ENCODE peak calls at places on chromosome 5, in eight cellular contexts. Q is retinal pigment epithelial cell; J is choroid plexus epithelial cell; K is activated CD4-positive, CD25-positive, alpha-beta regulatory T cell; E is cardiac fibroblast; P is activated CD4-positive, alpha-beta T cell treated with anti-CD3 and anti-CD28 coated beads for 24 hours; D is CD8-positive, alpha-beta T cell; W is stimulated activated CD8-positive, alpha-beta memory T cell treated with anti-CD3 and anti-CD28 coated beads, Interleukin-4, amount 100 ng/mL, for 1 hour. X is an unnamed sample.

GRCh38 chr5:122163151-122164069 is 34.1 kb downstream of the ZNF474 start:
- DNase-seq in W (no peak), J (peak; percentile 85), E (peak; percentile 97), P (no peak), K (no peak), Q (no peak), D (no peak), X (no peak)

GRCh38 chr5:1334831-1335539 is 9.9 kb downstream of the CLPTM1L start:
- DNase-seq in E (no peak), W (no peak), P (no peak), Q (no peak), J (no peak), D (no peak), K (no peak), X (peak; percentile 85)

GRCh38 chr5:133552925-133553525 is 59.3 kb downstream of the FSTL4 start:
- DNase-seq in K (peak; percentile 11), Q (no peak), J (peak; percentile 65), P (peak; percentile 23), W (peak; percentile 5), D (peak; percentile 53), E (peak; percentile 54), X (no peak)

GRCh38 chr5:138077064-138077696 is 6.7 kb upstream of the WNT8A start:
- DNase-seq in J (peak; percentile 79), Q (peak; percentile 18), W (no peak), K (peak; percentile 6), P (peak; percentile 48), D (peak; percentile 48), E (peak; percentile 79), X (no peak)

GRCh38 chr5:67657055-67657454 is 460.5 kb upstream of the CD180 start:
- DNase-seq in P (no peak), W (no peak), J (no peak), K (no peak), Q (no peak), E (no peak), D (no peak), X (no peak)

GRCh38 chr5:124040799-124041198 is 528.8 kb downstream of the CSNK1G3 start:
- DNase-seq in P (no peak), W (no peak), K (no peak), D (no peak), J (peak; percentile 78), Q (no peak), E (peak; percentile 42), X (no peak)

GRCh38 chr5:59666709-59667108 is 226.8 kb downstream of the PDE4D start:
- DNase-seq in K (no peak), Q (no peak), J (no peak), P (no peak), E (no peak), W (no peak), D (no peak), X (no peak)

GRCh38 chr5:79488775-79489174 is 25.2 kb downstream of the HOMER1 start:
- DNase-seq in E (peak; percentile 51), K (no peak), J (peak; percentile 66), W (no peak), Q (no peak), P (no peak), D (no peak), X (no peak)

GRCh38 chr5:74641778-74642542 is 1.4 kb upstream of the ENC1 start:
- DNase-seq in Q (no peak), J (peak; percentile 93), K (no peak), P (no peak), D (no peak), W (no peak), E (peak; percentile 91), X (no peak)

GRCh38 chr5:165258188-165258855 is 1752.9 kb downstream of the MAT2B start:
- DNase-seq in J (no peak), P (no peak), Q (peak; percentile 19), K (no peak), E (no peak), W (no peak), D (no peak), X (no peak)

GRCh38 chr5:169272731-169273401 is 28.1 kb downstream of the SLIT3 start:
- DNase-seq in D (no peak), E (no peak), W (no peak), K (no peak), Q (no peak), P (no peak), J (no peak), X (no peak)